ENCODE peak calls at places on chromosome 1, in six cellular contexts. P is OCI-LY7; R is Calu3; X is stimulated activated CD4-positive, alpha-beta T cell treated with anti-CD3 and anti-CD28 coated beads, Interleukin-15, amount 100 ng/mL, for 24 hours; U is tibial nerve; D is GM03348. N is an unnamed sample.

GRCh38 chr1:113871597-113872113 is at the start of gene PTPN22:
- DNase-seq in P (peak; percentile 91), R (no peak), X (peak; percentile 84), U (no peak), D (peak; percentile 52), N (peak; percentile 75)

GRCh38 chr1:168763031-168763430 is 34.0 kb upstream of the DPT start:
- DNase-seq in P (no peak), R (no peak), X (peak; percentile 34), U (no peak), D (no peak), N (no peak)

GRCh38 chr1:178723541-178723940 is 1.5 kb upstream of the RALGPS2 start:
- DNase-seq in P (no peak), R (no peak), X (no peak), U (no peak), D (no peak), N (no peak)

GRCh38 chr1:24290933-24291487 is 28.1 kb upstream of the GRHL3 start:
- DNase-seq in P (no peak), R (no peak), X (no peak), U (no peak), D (no peak), N (no peak)

GRCh38 chr1:206010101-206010500 is 6.9 kb upstream of the RAB7B start:
- DNase-seq in P (no peak), R (no peak), X (no peak), U (no peak), D (no peak), N (no peak)

GRCh38 chr1:46476673-46477072 is 13.0 kb upstream of the DMBX1 start:
- DNase-seq in P (no peak), R (no peak), X (no peak), U (no peak), D (no peak), N (no peak)

GRCh38 chr1:27614625-27615344 is 10.8 kb upstream of the AHDC1 start:
- DNase-seq in P (no peak), R (no peak), X (no peak), U (no peak), D (no peak), N (no peak)

GRCh38 chr1:24905979-24906720 is 23.9 kb downstream of the RUNX3 start:
- DNase-seq in P (no peak), R (no peak), X (no peak), U (no peak), D (no peak), N (peak; percentile 8)

GRCh38 chr1:60149254-60149653 is 75.7 kb upstream of the C1orf87 start:
- DNase-seq in P (no peak), R (peak; percentile 20), X (no peak), U (no peak), D (no peak), N (no peak)

GRCh38 chr1:82108843-82109242 is 308.1 kb downstream of the ADGRL2 start:
- DNase-seq in P (peak; percentile 83), R (no peak), X (no peak), U (no peak), D (no peak), N (no peak)

GRCh38 chr1:8702848-8703810 is 114.3 kb downstream of the RERE start:
- DNase-seq in P (peak; percentile 67), R (peak; percentile 91), X (peak; percentile 77), U (peak; percentile 74), D (peak; percentile 95), N (peak; percentile 83)

GRCh38 chr1:242828828-242829227 is 304.3 kb upstream of the PLD5 start:
- DNase-seq in P (no peak), R (no peak), X (no peak), U (no peak), D (no peak), N (no peak)